ENCODE peak calls at places on chromosomes 1 and 21, in four cellular contexts. P is NCI-H510A; H is stimulated activated CD4-positive, alpha-beta T cell treated with anti-CD3 and anti-CD28 coated beads, Interleukin-4, amount 100 ng/mL, for 48 hours; E is NCI-H2107. R is an unnamed sample.

GRCh38 chr1:7470904-7471638 is 300.0 kb upstream of the VAMP3 start:
- DNase-seq in P (no peak), E (no peak), H (peak), R (peak)

GRCh38 chr1:25425098-25426085 is 4.8 kb upstream of the RHCE start:
- DNase-seq in E (no peak), P (no peak), H (no peak), R (no peak)

GRCh38 chr21:45818904-45819285 is 162.7 kb upstream of the COL6A1 start:
- DNase-seq in P (no peak), E (no peak), H (peak), R (no peak)

GRCh38 chr1:31931241-31932225 is 6.6 kb downstream of the PTP4A2 start:
- DNase-seq in E (no peak), H (no peak), P (no peak), R (no peak)

GRCh38 chr21:46665566-46665965 is 30.1 kb downstream of the PRMT2 start:
- DNase-seq in P (no peak), H (no peak), E (no peak), R (no peak)

GRCh38 chr21:34967509-34968289 is 81.4 kb downstream of the RUNX1 start:
- DNase-seq in E (no peak), P (no peak), H (peak), R (no peak)

GRCh38 chr1:205442051-205442721 is 13.7 kb downstream of the BLACAT1 start:
- DNase-seq in H (no peak), P (peak), E (no peak), R (no peak)

GRCh38 chr1:243345205-243345604 is 89.4 kb downstream of the SDCCAG8 start:
- DNase-seq in H (no peak), E (no peak), P (no peak), R (peak)

GRCh38 chr21:44845418-44846200 is 27.7 kb upstream of the SUMO3 start:
- DNase-seq in P (peak), H (peak), E (no peak), R (no peak)

GRCh38 chr1:119440908-119441307 is 26.0 kb downstream of the HSD3B2 start:
- DNase-seq in E (no peak), H (no peak), P (no peak), R (no peak)

GRCh38 chr1:198212675-198213074 is 55.9 kb downstream of the NEK7 start:
- DNase-seq in P (no peak), H (no peak), E (no peak), R (no peak)

GRCh38 chr1:96256391-96256790 is 465.2 kb upstream of the PTBP2 start:
- DNase-seq in E (no peak), H (no peak), P (no peak), R (no peak)

GRCh38 chr1:19559641-19560040 is 74.3 kb upstream of the CAPZB start:
- DNase-seq in H (no peak), P (no peak), E (no peak), R (no peak)

GRCh38 chr1:18962121-18962721 is 5.7 kb upstream of the IFFO2 start:
- DNase-seq in H (no peak), E (no peak), P (no peak), R (no peak)

R was measured in SHP77 treated with DMSO at 0.1 percent for 48 hours.